ENCODE peak calls at places on chromosomes 6 and 20, in seven cellular contexts. W is LHCN-M2; E is stimulated activated CD4-positive, alpha-beta T cell treated with anti-CD3 and anti-CD28 coated beads, Interleukin-4, amount 100 ng/mL, for 4 hours; N is AG20443; R is NB4; C is neuronal stem cell; P is NCI-H1436. J is an unnamed sample.
A peak's percentile ranks its signal among the peaks of the same experiment; 100 is the strongest.

GRCh38 chr6:160419488-160419887 is 71.3 kb downstream of the SLC22A3 start:
- DNase-seq in C (no peak), W (no peak), N (no peak), P (no peak), E (no peak), R (no peak), J (no peak)

GRCh38 chr6:145815875-145816274 is 1.3 kb upstream of the FBXO30 start:
- DNase-seq in P (no peak), W (peak; percentile 19), N (no peak), C (no peak), R (peak; percentile 25), E (no peak), J (no peak)

GRCh38 chr20:55667955-55668354 is 337.4 kb downstream of the CBLN4 start:
- DNase-seq in R (no peak), P (no peak), C (no peak), N (no peak), E (no peak), W (no peak), J (no peak)

GRCh38 chr6:8182857-8183256 is 80.5 kb upstream of the EEF1E1 start:
- DNase-seq in R (no peak), P (no peak), C (no peak), E (no peak), N (no peak), W (no peak), J (no peak)

GRCh38 chr6:170074435-170074834 is 216.4 kb downstream of the DLL1 start:
- DNase-seq in E (no peak), N (no peak), R (no peak), C (no peak), P (no peak), W (no peak), J (no peak)

GRCh38 chr20:4227085-4227821 is 211.9 kb upstream of the RNF24 start:
- DNase-seq in R (peak; percentile 63), W (peak; percentile 62), E (no peak), P (no peak), N (peak; percentile 75), C (no peak), J (no peak)

GRCh38 chr6:92339891-92340290 is 1079.5 kb downstream of the EPHA7 start:
- DNase-seq in P (no peak), N (no peak), R (no peak), C (no peak), W (no peak), E (no peak), J (no peak)

GRCh38 chr20:17227669-17228623 is 1.1 kb downstream of the PCSK2 start:
- DNase-seq in P (no peak), R (no peak), W (no peak), E (no peak), C (peak; percentile 64), N (peak; percentile 27), J (no peak)

GRCh38 chr6:169194737-169195136 is 58.9 kb downstream of the THBS2 start:
- DNase-seq in C (no peak), E (no peak), P (no peak), W (no peak), R (no peak), N (no peak), J (no peak)

GRCh38 chr20:5612476-5613291 is 137.5 kb upstream of the SHLD1 start:
- DNase-seq in E (no peak), C (no peak), W (no peak), N (peak; percentile 37), P (no peak), R (no peak), J (no peak)

GRCh38 chr20:44410583-44411019 is 55.1 kb downstream of the HNF4A start:
- DNase-seq in N (no peak), W (no peak), P (no peak), E (no peak), R (no peak), C (no peak), J (no peak)

GRCh38 chr6:105739764-105740163 is 336.9 kb upstream of the PREP start:
- DNase-seq in N (no peak), R (no peak), C (no peak), E (no peak), W (no peak), P (no peak), J (no peak)

GRCh38 chr6:108677357-108677756 is 116.6 kb downstream of the FOXO3 start:
- DNase-seq in C (no peak), N (no peak), E (no peak), R (no peak), W (no peak), P (peak; percentile 25), J (no peak)

GRCh38 chr6:116191881-116192280 is 62.0 kb downstream of the TSPYL4 start:
- DNase-seq in W (no peak), R (no peak), P (no peak), E (no peak), N (no peak), C (no peak), J (no peak)

GRCh38 chr6:31090973-31091364 is 21.4 kb downstream of the C6orf15 start:
- DNase-seq in R (no peak), P (no peak), C (no peak), E (no peak), N (no peak), W (no peak), J (no peak)

GRCh38 chr6:14875678-14876063 is 370.2 kb upstream of the JARID2 start:
- DNase-seq in R (no peak), P (no peak), W (no peak), C (no peak), N (no peak), E (no peak), J (no peak)

GRCh38 chr6:55918639-55919038 is 43.2 kb upstream of the BMP5 start:
- DNase-seq in R (no peak), E (no peak), C (no peak), N (peak; percentile 11), P (no peak), W (peak; percentile 76), J (no peak)

GRCh38 chr6:112357801-112358200 is 10.7 kb downstream of the RFPL4B start:
- DNase-seq in C (no peak), P (no peak), E (no peak), R (no peak), W (peak; percentile 64), N (peak; percentile 50), J (no peak)

GRCh38 chr20:19212524-19213502 is at the start of gene SLC24A3:
- DNase-seq in E (no peak), P (peak; percentile 77), N (peak; percentile 64), C (peak; percentile 69), W (no peak), R (peak; percentile 91), J (no peak)

GRCh38 chr6:16635291-16635809 is 125.9 kb downstream of the ATXN1 start:
- DNase-seq in R (no peak), P (no peak), W (no peak), N (no peak), C (no peak), E (no peak), J (no peak)

GRCh38 chr20:32495949-32496348 is 89.2 kb downstream of the NOL4L start:
- DNase-seq in C (no peak), P (no peak), W (no peak), N (no peak), E (no peak), R (no peak), J (no peak)

GRCh38 chr6:106163446-106163965 is 77.4 kb downstream of the PRDM1 start:
- DNase-seq in R (peak; percentile 89), E (peak; percentile 27), W (peak; percentile 72), P (no peak), C (no peak), N (peak; percentile 74), J (no peak)

GRCh38 chr6:100311707-100312266 is 152.9 kb downstream of the SIM1 start:
- DNase-seq in C (no peak), N (no peak), P (no peak), E (no peak), W (no peak), R (no peak), J (no peak)

GRCh38 chr20:17504898-17505663 is 26.1 kb downstream of the BFSP1 start:
- DNase-seq in P (peak; percentile 54), N (peak; percentile 78), C (peak; percentile 58), R (peak; percentile 86), W (peak; percentile 49), E (peak; percentile 14), J (peak; percentile 64)

GRCh38 chr20:17966432-17967312 is 1.9 kb downstream of the SNX5 start:
- DNase-seq in N (peak; percentile 28), P (no peak), C (no peak), E (no peak), W (peak; percentile 60), R (peak; percentile 76), J (peak; percentile 54)

GRCh38 chr6:26270121-26270861 is 94.7 kb upstream of the BTN3A2 start:
- DNase-seq in R (peak; percentile 67), C (no peak), E (no peak), P (no peak), N (no peak), W (no peak), J (no peak)

GRCh38 chr6:168165373-168165772 is 86.4 kb upstream of the FRMD1 start:
- DNase-seq in N (peak; percentile 83), R (no peak), E (no peak), P (no peak), C (no peak), W (no peak), J (no peak)

GRCh38 chr20:40686434-40686882 is 2.6 kb downstream of the MAFB start:
- DNase-seq in E (no peak), N (no peak), P (no peak), C (no peak), R (no peak), W (no peak), J (no peak)

GRCh38 chr6:40754481-40755045 is 167.4 kb upstream of the LRFN2 start:
- DNase-seq in N (no peak), E (no peak), R (no peak), C (no peak), W (no peak), P (no peak), J (no peak)

GRCh38 chr6:219019-219570 is 73.2 kb upstream of the DUSP22 start:
- DNase-seq in C (no peak), N (no peak), E (no peak), R (no peak), P (no peak), W (no peak), J (no peak)

GRCh38 chr6:129733290-129733689 is 23.3 kb upstream of the ARHGAP18 start:
- DNase-seq in R (no peak), E (no peak), W (no peak), C (no peak), N (no peak), P (no peak), J (no peak)

GRCh38 chr20:33659341-33660034 is 2.6 kb upstream of the C20orf144 start:
- DNase-seq in P (no peak), C (no peak), R (no peak), N (no peak), W (no peak), E (no peak), J (no peak)

J was measured in naive thymus-derived CD4-positive, alpha-beta T cell.